ENCODE peak calls at places on chromosomes 3 and 15, in six cellular contexts. One of them, this sample, is unnamed.

GRCh38 chr3:30401971-30402370 is 204.4 kb upstream of the TGFBR2 start:
- DNase-seq in cardiac muscle cell: peak; percentile 10
- DNase-seq in psoas muscle: no peak
- DNase-seq in tibial artery: no peak
- DNase-seq in AG04450: no peak
- DNase-seq in iPS DF 6.9: no peak
- DNase-seq in this sample: no peak

GRCh38 chr3:43296565-43296964 is 10.2 kb downstream of the SNRK start:
- DNase-seq in AG04450: no peak
- DNase-seq in tibial artery: no peak
- DNase-seq in psoas muscle: no peak
- DNase-seq in cardiac muscle cell: peak; percentile 48
- DNase-seq in iPS DF 6.9: no peak
- DNase-seq in this sample: no peak

GRCh38 chr15:58147151-58147550 is 9.0 kb downstream of the AQP9 start:
- DNase-seq in tibial artery: no peak
- DNase-seq in psoas muscle: no peak
- DNase-seq in cardiac muscle cell: no peak
- DNase-seq in iPS DF 6.9: no peak
- DNase-seq in AG04450: no peak
- DNase-seq in this sample: no peak

GRCh38 chr15:74311734-74312444 is 55.6 kb downstream of the CYP11A1 start:
- DNase-seq in AG04450: no peak
- DNase-seq in cardiac muscle cell: no peak
- DNase-seq in psoas muscle: no peak
- DNase-seq in tibial artery: no peak
- DNase-seq in iPS DF 6.9: no peak
- DNase-seq in this sample: no peak

GRCh38 chr15:69891070-69891491 is 206.6 kb downstream of the TLE3 start:
- DNase-seq in iPS DF 6.9: no peak
- DNase-seq in cardiac muscle cell: no peak
- DNase-seq in AG04450: no peak
- DNase-seq in psoas muscle: no peak
- DNase-seq in tibial artery: no peak
- DNase-seq in this sample: no peak

GRCh38 chr3:161890147-161890625 is 393.6 kb downstream of the OTOL1 start:
- DNase-seq in tibial artery: no peak
- DNase-seq in iPS DF 6.9: no peak
- DNase-seq in psoas muscle: no peak
- DNase-seq in AG04450: peak; percentile 91
- DNase-seq in cardiac muscle cell: peak; percentile 95
- DNase-seq in this sample: no peak

GRCh38 chr15:26771168-26771916 is 1.5 kb downstream of the GABRB3 start:
- DNase-seq in cardiac muscle cell: peak; percentile 2
- DNase-seq in AG04450: no peak
- DNase-seq in iPS DF 6.9: no peak
- DNase-seq in psoas muscle: peak; percentile 15
- DNase-seq in tibial artery: no peak
- DNase-seq in this sample: peak; percentile 50

GRCh38 chr15:48785195-48785594 is 25.7 kb downstream of the CEP152 start:
- DNase-seq in AG04450: no peak
- DNase-seq in tibial artery: no peak
- DNase-seq in iPS DF 6.9: no peak
- DNase-seq in psoas muscle: peak; percentile 37
- DNase-seq in cardiac muscle cell: no peak
- DNase-seq in this sample: no peak

GRCh38 chr15:78508272-78508671 is 895 bp downstream of the HYKK start:
- DNase-seq in tibial artery: no peak
- DNase-seq in iPS DF 6.9: no peak
- DNase-seq in cardiac muscle cell: no peak
- DNase-seq in AG04450: no peak
- DNase-seq in psoas muscle: no peak
- DNase-seq in this sample: no peak

GRCh38 chr15:31477851-31478250 is 151.2 kb downstream of the KLF13 start:
- DNase-seq in cardiac muscle cell: no peak
- DNase-seq in tibial artery: peak; percentile 3
- DNase-seq in psoas muscle: no peak
- DNase-seq in iPS DF 6.9: no peak
- DNase-seq in AG04450: no peak
- DNase-seq in this sample: peak; percentile 6

GRCh38 chr3:14534379-14535191 is 5.6 kb downstream of the GRIP2 start:
- DNase-seq in AG04450: no peak
- DNase-seq in psoas muscle: no peak
- DNase-seq in cardiac muscle cell: no peak
- DNase-seq in tibial artery: no peak
- DNase-seq in iPS DF 6.9: peak; percentile 66
- DNase-seq in this sample: no peak

GRCh38 chr3:161957467-161957866 is 460.9 kb downstream of the OTOL1 start:
- DNase-seq in tibial artery: no peak
- DNase-seq in cardiac muscle cell: no peak
- DNase-seq in psoas muscle: no peak
- DNase-seq in iPS DF 6.9: no peak
- DNase-seq in AG04450: no peak
- DNase-seq in this sample: no peak

GRCh38 chr15:47185222-47185800 is 532.0 kb upstream of the SEMA6D start:
- DNase-seq in iPS DF 6.9: no peak
- DNase-seq in tibial artery: no peak
- DNase-seq in AG04450: no peak
- DNase-seq in cardiac muscle cell: peak; percentile 5
- DNase-seq in psoas muscle: no peak
- DNase-seq in this sample: no peak

DNA sequence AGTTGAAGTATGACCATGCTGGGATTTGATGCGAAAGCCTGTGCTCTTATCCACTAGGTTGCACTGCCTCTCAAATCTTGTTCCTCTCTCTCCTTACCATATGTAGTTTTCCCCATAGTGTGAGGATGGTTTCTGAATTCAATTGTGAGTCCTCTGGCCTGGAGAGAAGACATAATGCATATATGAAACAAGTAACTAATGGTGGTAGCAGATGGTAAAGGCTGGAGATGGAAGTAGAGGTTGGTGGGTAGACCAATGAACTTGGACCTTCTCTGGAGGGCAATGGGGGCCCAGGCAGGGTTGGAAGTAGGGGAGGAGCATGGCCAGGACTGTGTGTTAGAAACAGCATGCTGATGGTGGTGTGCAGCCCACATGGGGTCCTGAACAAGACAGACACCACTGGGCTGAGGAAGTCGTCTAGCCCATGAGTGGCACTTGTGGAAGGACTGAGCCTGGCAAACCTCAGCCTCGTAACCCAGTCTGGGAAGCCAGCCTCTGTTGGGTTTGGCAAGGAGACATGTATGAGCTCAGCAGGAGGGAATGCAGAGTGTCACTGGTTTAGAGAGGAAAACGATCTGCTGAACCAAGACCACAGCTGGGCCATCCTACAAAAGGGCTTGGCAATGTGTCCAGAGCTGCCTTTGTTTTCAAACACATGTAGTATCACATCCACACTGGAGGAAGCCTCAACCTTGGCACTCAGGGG is 18.5 kb upstream of the LMCD1 start:
- DNase-seq in psoas muscle: peak; percentile 73
- DNase-seq in AG04450: peak; percentile 90
- DNase-seq in cardiac muscle cell: peak; percentile 96
- DNase-seq in iPS DF 6.9: no peak
- DNase-seq in tibial artery: peak; percentile 91
- DNase-seq in this sample: peak; percentile 58
- H3K4me3 ChIP-seq in psoas muscle: no peak overlapping the region
- H3K4me3 ChIP-seq in AG04450: no peak overlapping the region
- H3K4me3 ChIP-seq in cardiac muscle cell: no peak overlapping the region
- H3K4me3 ChIP-seq in iPS DF 6.9: no peak overlapping the region
- H3K4me3 ChIP-seq in tibial artery: no peak overlapping the region
- H3K4me3 ChIP-seq in this sample: no peak overlapping the region

GRCh38 chr3:169147246-169148008 is 516.1 kb downstream of the MECOM start:
- DNase-seq in tibial artery: peak; percentile 60
- DNase-seq in cardiac muscle cell: peak; percentile 86
- DNase-seq in psoas muscle: peak; percentile 13
- DNase-seq in iPS DF 6.9: peak; percentile 41
- DNase-seq in AG04450: no peak
- DNase-seq in this sample: no peak

GRCh38 chr3:169144691-169145090 is 518.8 kb downstream of the MECOM start:
- DNase-seq in tibial artery: no peak
- DNase-seq in psoas muscle: no peak
- DNase-seq in AG04450: no peak
- DNase-seq in cardiac muscle cell: peak; percentile 28
- DNase-seq in iPS DF 6.9: no peak
- DNase-seq in this sample: no peak

GRCh38 chr3:169146866-169147245 is 516.7 kb downstream of the MECOM start:
- DNase-seq in AG04450: no peak
- DNase-seq in tibial artery: no peak
- DNase-seq in cardiac muscle cell: no peak
- DNase-seq in psoas muscle: no peak
- DNase-seq in iPS DF 6.9: no peak
- DNase-seq in this sample: no peak

GRCh38 chr3:169145551-169145950 is 518.0 kb downstream of the MECOM start:
- DNase-seq in cardiac muscle cell: no peak
- DNase-seq in AG04450: no peak
- DNase-seq in tibial artery: no peak
- DNase-seq in iPS DF 6.9: no peak
- DNase-seq in psoas muscle: no peak
- DNase-seq in this sample: no peak

DNA sequence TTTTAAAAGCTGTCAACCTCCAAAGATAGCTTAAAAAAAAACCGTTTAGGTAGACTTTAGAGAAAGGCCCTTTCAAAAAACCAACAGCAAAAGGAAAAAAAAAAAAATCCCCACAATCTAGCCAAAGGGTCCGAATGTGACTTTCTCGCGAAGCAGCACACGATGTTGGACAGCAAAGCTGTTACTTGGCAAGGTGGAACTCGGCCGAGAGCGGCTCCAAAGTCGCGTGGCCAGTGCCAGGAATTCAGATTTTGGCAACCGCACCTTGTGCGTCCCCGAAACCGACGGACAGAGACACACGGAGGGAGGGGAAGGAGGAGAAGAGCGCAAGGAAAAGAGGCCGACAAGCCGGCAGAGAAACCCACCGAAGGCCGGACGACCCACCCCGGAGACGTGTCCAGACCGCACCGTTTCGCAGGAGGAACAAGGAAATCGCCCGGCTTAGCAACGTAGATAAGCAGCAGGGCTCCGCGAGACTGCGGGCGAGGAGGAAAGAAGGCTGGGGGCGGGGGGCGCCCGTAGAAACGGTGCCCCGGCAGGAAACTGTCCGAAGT is 517.3 kb downstream of the MECOM start:
- DNase-seq in tibial artery: peak; percentile 61
- DNase-seq in iPS DF 6.9: no peak
- DNase-seq in AG04450: no peak
- DNase-seq in cardiac muscle cell: peak; percentile 76
- DNase-seq in psoas muscle: peak; percentile 23
- DNase-seq in this sample: no peak
- H3K27ac ChIP-seq in tibial artery: peak overlapping the region; percentile 39
- H3K27ac ChIP-seq in iPS DF 6.9: no peak overlapping the region
- H3K27ac ChIP-seq in AG04450: peak overlapping the region; percentile 79
- H3K27ac ChIP-seq in cardiac muscle cell: no peak overlapping the region
- H3K27ac ChIP-seq in psoas muscle: peak overlapping the region; percentile 62
- H3K27ac ChIP-seq in this sample: peak overlapping the region; percentile 77

DNA sequence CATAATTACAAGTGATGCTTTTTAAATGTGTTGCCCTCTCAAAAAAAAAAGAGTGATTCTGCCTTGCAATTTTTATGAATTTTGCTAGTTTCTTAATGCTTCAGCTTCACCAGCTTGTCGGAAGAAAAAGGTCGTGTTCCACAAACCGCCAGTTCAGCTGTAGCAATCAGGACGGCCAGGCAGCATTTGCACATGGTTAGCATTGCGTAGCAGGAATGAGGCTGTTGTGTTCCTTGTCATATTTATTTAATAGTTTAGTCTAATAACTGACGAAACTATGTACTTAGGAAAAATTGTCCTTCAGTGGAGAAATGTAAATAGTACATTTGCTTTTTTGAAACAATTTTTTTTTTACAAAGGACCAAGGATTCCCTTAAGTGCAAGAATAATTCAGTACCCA is 64.9 kb upstream of the SELENOK start:
- DNase-seq in psoas muscle: no peak
- DNase-seq in iPS DF 6.9: no peak
- DNase-seq in AG04450: no peak
- DNase-seq in tibial artery: no peak
- DNase-seq in cardiac muscle cell: no peak
- DNase-seq in this sample: no peak
- H3K4me3 ChIP-seq in psoas muscle: no peak overlapping the region
- H3K4me3 ChIP-seq in iPS DF 6.9: no peak overlapping the region
- H3K4me3 ChIP-seq in AG04450: no peak overlapping the region
- H3K4me3 ChIP-seq in tibial artery: no peak overlapping the region
- H3K4me3 ChIP-seq in cardiac muscle cell: no peak overlapping the region
- H3K4me3 ChIP-seq in this sample: no peak overlapping the region

GRCh38 chr3:46676601-46677071 is 16.8 kb downstream of the ALS2CL start:
- DNase-seq in tibial artery: no peak
- DNase-seq in iPS DF 6.9: no peak
- DNase-seq in cardiac muscle cell: no peak
- DNase-seq in psoas muscle: no peak
- DNase-seq in AG04450: no peak
- DNase-seq in this sample: no peak
- H3K27ac ChIP-seq in tibial artery: no peak overlapping the region
- H3K27ac ChIP-seq in iPS DF 6.9: no peak overlapping the region
- H3K27ac ChIP-seq in cardiac muscle cell: no peak overlapping the region
- H3K27ac ChIP-seq in psoas muscle: no peak overlapping the region
- H3K27ac ChIP-seq in AG04450: no peak overlapping the region
- H3K27ac ChIP-seq in this sample: no peak overlapping the region

GRCh38 chr3:131386429-131386926 is 4.9 kb downstream of the NUDT16 start:
- DNase-seq in AG04450: no peak
- DNase-seq in tibial artery: peak; percentile 83
- DNase-seq in iPS DF 6.9: no peak
- DNase-seq in cardiac muscle cell: peak; percentile 65
- DNase-seq in psoas muscle: peak; percentile 58
- DNase-seq in this sample: no peak
- H3K4me3 ChIP-seq in AG04450: no peak overlapping the region
- H3K4me3 ChIP-seq in tibial artery: no peak overlapping the region
- H3K4me3 ChIP-seq in iPS DF 6.9: no peak overlapping the region
- H3K4me3 ChIP-seq in cardiac muscle cell: no peak overlapping the region
- H3K4me3 ChIP-seq in psoas muscle: no peak overlapping the region
- H3K4me3 ChIP-seq in this sample: no peak overlapping the region

GRCh38 chr3:153625506-153625905 is 463.5 kb downstream of the RAP2B start:
- DNase-seq in cardiac muscle cell: peak; percentile 6
- DNase-seq in iPS DF 6.9: no peak
- DNase-seq in AG04450: no peak
- DNase-seq in tibial artery: no peak
- DNase-seq in psoas muscle: no peak
- DNase-seq in this sample: no peak
- H3K27ac ChIP-seq in cardiac muscle cell: no peak overlapping the region
- H3K27ac ChIP-seq in iPS DF 6.9: no peak overlapping the region
- H3K27ac ChIP-seq in AG04450: no peak overlapping the region
- H3K27ac ChIP-seq in tibial artery: no peak overlapping the region
- H3K27ac ChIP-seq in psoas muscle: no peak overlapping the region
- H3K27ac ChIP-seq in this sample: no peak overlapping the region

This sample was measured in dorsolateral prefrontal cortex.